ENCODE peak calls at places on chromosomes 11 and 22, in eight cellular contexts. P, V, B, H, C, M, Y and E are unnamed samples.

GRCh38 chr11:11186249-11186648 is 166.8 kb downstream of the CSNK2A3 start:
- DNase-seq in V (no peak), M (no peak), H (no peak), Y (no peak), B (no peak), P (no peak), C (no peak), E (no peak)

GRCh38 chr11:45920531-45921477 is 1.7 kb upstream of the LARGE2 start:
- DNase-seq in Y (no peak), H (no peak), C (no peak), B (no peak), P (no peak), M (no peak), V (no peak), E (no peak)

GRCh38 chr22:49676230-49676629 is 151.4 kb downstream of the BRD1 start:
- DNase-seq in V (no peak), B (no peak), H (no peak), M (no peak), P (peak; percentile 3), C (no peak), Y (no peak), E (no peak)

GRCh38 chr11:120168108-120168959 is 30.4 kb upstream of the TRIM29 start:
- DNase-seq in B (no peak), H (peak; percentile 4), V (no peak), P (no peak), C (no peak), M (no peak), Y (no peak), E (no peak)

GRCh38 chr11:76069061-76069460 is 137.2 kb downstream of the WNT11 start:
- DNase-seq in V (no peak), P (no peak), C (no peak), Y (no peak), M (no peak), B (no peak), H (no peak), E (no peak)

GRCh38 chr11:6703247-6704063 is 20.3 kb upstream of the MRPL17 start:
- DNase-seq in M (no peak), C (no peak), Y (peak; percentile 82), P (peak; percentile 75), B (no peak), V (peak; percentile 11), H (peak; percentile 46), E (no peak)

GRCh38 chr11:61021661-61022212 is 50.3 kb downstream of the CD6 start:
- DNase-seq in Y (no peak), B (no peak), C (peak; percentile 39), M (no peak), P (peak; percentile 90), H (no peak), V (peak; percentile 92), E (peak; percentile 34)

GRCh38 chr11:75350743-75351540 is 519 bp downstream of the ARRB1 start:
- DNase-seq in V (peak; percentile 14), H (no peak), B (no peak), C (no peak), Y (peak; percentile 12), M (no peak), P (peak; percentile 71), E (peak; percentile 63)

GRCh38 chr11:44979536-44980399 is 29.1 kb upstream of the TP53I11 start:
- DNase-seq in Y (no peak), C (no peak), V (no peak), B (no peak), M (peak; percentile 81), H (no peak), P (peak; percentile 66), E (no peak)

GRCh38 chr22:34490911-34491310 is 570.6 kb upstream of the LARGE1 start:
- DNase-seq in M (no peak), V (no peak), C (no peak), Y (no peak), P (no peak), B (no peak), H (no peak), E (no peak)

GRCh38 chr22:47129902-47130301 is 367.5 kb downstream of the TBC1D22A start:
- DNase-seq in V (no peak), C (no peak), B (no peak), M (no peak), H (no peak), P (no peak), Y (no peak), E (no peak)